ENCODE peak calls at places on chromosomes 12 and 14, in seven cellular contexts. G is endothelial cell of umbilical vein, B is HepG2, S is suprapubic skin, A is transverse colon, R is lower leg skin, T is breast epithelium. Z is an unnamed sample.

GRCh38 chr12:121610239-121611149 is 15.8 kb upstream of the ORAI1 start:
- DNase-seq in A (peak), T (no peak), R (no peak), B (no peak), S (no peak), G (no peak), Z (no peak)

GRCh38 chr12:115362319-115362976 is 678.5 kb upstream of the TBX3 start:
- DNase-seq in T (no peak), G (no peak), R (no peak), A (no peak), S (no peak), B (no peak), Z (no peak)

GRCh38 chr12:109858764-109859163 is 21.6 kb downstream of the GLTP start:
- DNase-seq in S (no peak), B (no peak), G (no peak), R (no peak), T (no peak), A (no peak), Z (no peak)

GRCh38 chr12:59596232-59597143 is 659 bp downstream of the SLC16A7 start:
- DNase-seq in B (peak), A (peak), S (peak), G (peak), T (peak), R (peak), Z (peak)

GRCh38 chr14:96103560-96104460 is 64.6 kb downstream of the C14orf132 start:
- DNase-seq in S (peak), G (no peak), B (no peak), R (peak), T (no peak), A (no peak), Z (no peak)

GRCh38 chr14:104504172-104504735 is 75.3 kb upstream of the C14orf180 start:
- DNase-seq in S (no peak), T (no peak), G (no peak), B (no peak), A (no peak), R (no peak), Z (no peak)

GRCh38 chr14:61394542-61394941 is 73.2 kb downstream of the PRKCH start:
- DNase-seq in B (no peak), T (no peak), A (no peak), S (no peak), R (no peak), G (no peak), Z (no peak)

GRCh38 chr12:51997156-51997555 is 9.6 kb upstream of the TAMALIN start:
- DNase-seq in T (no peak), S (no peak), A (no peak), G (no peak), R (no peak), B (no peak), Z (no peak)

GRCh38 chr14:58861546-58861945 is 223.8 kb downstream of the DACT1 start:
- DNase-seq in G (no peak), T (no peak), A (no peak), B (no peak), R (no peak), S (no peak), Z (no peak)

GRCh38 chr14:24051789-24052655 is at the start of gene CARMIL3:
- DNase-seq in T (no peak), B (peak), A (peak), S (peak), R (peak), G (peak), Z (peak)

GRCh38 chr12:19382111-19382526 is 57.2 kb upstream of the AEBP2 start:
- DNase-seq in R (peak), A (no peak), G (peak), S (peak), B (peak), T (no peak), Z (no peak)

GRCh38 chr12:41904041-41904440 is 240.6 kb downstream of the GXYLT1 start:
- DNase-seq in R (no peak), B (no peak), S (no peak), G (no peak), A (no peak), T (no peak), Z (no peak)

GRCh38 chr14:56374421-56374820 is 205.2 kb upstream of the TMEM260 start:
- DNase-seq in G (no peak), B (no peak), T (no peak), A (no peak), R (no peak), S (no peak), Z (no peak)

GRCh38 chr12:91885851-91886250 is 259.8 kb downstream of the BTG1 start:
- DNase-seq in A (no peak), T (no peak), S (no peak), R (no peak), G (peak), B (no peak), Z (no peak)

GRCh38 chr14:70665448-70666363 is 24.0 kb downstream of the TTC9 start:
- DNase-seq in G (no peak), S (peak), R (no peak), A (peak), T (peak), B (no peak), Z (no peak)

GRCh38 chr12:85041395-85041794 is 5.2 kb downstream of the LRRIQ1 start:
- DNase-seq in B (no peak), A (no peak), T (no peak), R (no peak), G (no peak), S (no peak), Z (no peak)

GRCh38 chr14:65501328-65501727 is 88.8 kb downstream of the FUT8 start:
- DNase-seq in B (no peak), S (no peak), R (no peak), T (no peak), G (no peak), A (no peak), Z (peak)

GRCh38 chr12:45183263-45183662 is 32.6 kb upstream of the ANO6 start:
- DNase-seq in S (no peak), T (no peak), B (peak), G (peak), A (no peak), R (no peak), Z (no peak)

GRCh38 chr14:21467620-21468019 is 9.1 kb downstream of the RAB2B start:
- DNase-seq in T (no peak), A (no peak), G (peak), R (no peak), S (no peak), B (no peak), Z (no peak)
- TF ChIP-seq POLR2A in T (no peak), A (no peak), G (no peak), R (no peak), S (no peak), B (no peak), Z (no peak)

GRCh38 chr14:93940437-93940836 is 13.3 kb downstream of the FAM181A start:
- DNase-seq in G (no peak), S (no peak), B (no peak), T (no peak), R (no peak), A (no peak), Z (no peak)

GRCh38 chr14:93938766-93939303 is 11.7 kb downstream of the FAM181A start:
- DNase-seq in S (no peak), T (no peak), G (no peak), A (no peak), B (no peak), R (no peak), Z (no peak)

GRCh38 chr14:93941293-93941910 is 14.3 kb downstream of the FAM181A start:
- DNase-seq in R (no peak), S (no peak), B (no peak), T (no peak), A (no peak), G (no peak), Z (no peak)

GRCh38 chr14:93937519-93937918 is 10.4 kb downstream of the FAM181A start:
- DNase-seq in T (no peak), B (no peak), A (no peak), S (no peak), G (no peak), R (no peak), Z (no peak)

GRCh38 chr14:93939304-93940229 is 12.4 kb downstream of the FAM181A start:
- DNase-seq in R (peak), A (peak), G (peak), B (no peak), S (peak), T (peak), Z (peak)
- TF ChIP-seq POLR2A in R (no peak), A (no peak), G (no peak), B (no peak), S (no peak), T (no peak), Z (no peak)

GRCh38 chr14:76958975-76959710 is 69.4 kb downstream of the IRF2BPL start:
- DNase-seq in R (no peak), A (no peak), B (peak), T (no peak), G (peak), S (no peak), Z (peak)
- TF ChIP-seq POLR2A in R (no peak), A (no peak), B (no peak), T (no peak), G (no peak), S (no peak), Z (no peak)

DNA sequence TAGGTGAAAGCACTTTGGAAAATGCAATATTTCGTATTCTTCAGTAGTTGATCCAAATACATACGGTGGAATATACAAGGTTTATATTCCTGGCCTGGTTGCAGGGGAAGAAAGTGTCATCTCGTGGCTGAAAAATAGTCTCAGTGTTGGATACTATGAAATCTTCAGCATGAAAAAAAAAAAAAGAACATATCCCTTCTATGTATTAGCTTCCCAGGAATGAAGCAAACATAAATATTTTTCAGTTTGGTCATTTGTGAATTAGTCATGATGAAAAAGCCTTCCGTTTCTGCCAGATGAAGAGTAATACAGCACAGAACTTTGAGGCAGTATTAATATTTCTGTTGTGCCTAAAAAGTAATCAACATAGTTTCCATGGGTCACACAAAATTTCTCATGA is 36.7 kb downstream of the FLRT2 start:
- DNase-seq in R (no peak), T (no peak), G (peak), B (no peak), S (no peak), A (no peak), Z (no peak)
- TF ChIP-seq POLR2A in R (no peak), T (no peak), G (no peak), B (no peak), S (no peak), A (no peak), Z (no peak)

DNA sequence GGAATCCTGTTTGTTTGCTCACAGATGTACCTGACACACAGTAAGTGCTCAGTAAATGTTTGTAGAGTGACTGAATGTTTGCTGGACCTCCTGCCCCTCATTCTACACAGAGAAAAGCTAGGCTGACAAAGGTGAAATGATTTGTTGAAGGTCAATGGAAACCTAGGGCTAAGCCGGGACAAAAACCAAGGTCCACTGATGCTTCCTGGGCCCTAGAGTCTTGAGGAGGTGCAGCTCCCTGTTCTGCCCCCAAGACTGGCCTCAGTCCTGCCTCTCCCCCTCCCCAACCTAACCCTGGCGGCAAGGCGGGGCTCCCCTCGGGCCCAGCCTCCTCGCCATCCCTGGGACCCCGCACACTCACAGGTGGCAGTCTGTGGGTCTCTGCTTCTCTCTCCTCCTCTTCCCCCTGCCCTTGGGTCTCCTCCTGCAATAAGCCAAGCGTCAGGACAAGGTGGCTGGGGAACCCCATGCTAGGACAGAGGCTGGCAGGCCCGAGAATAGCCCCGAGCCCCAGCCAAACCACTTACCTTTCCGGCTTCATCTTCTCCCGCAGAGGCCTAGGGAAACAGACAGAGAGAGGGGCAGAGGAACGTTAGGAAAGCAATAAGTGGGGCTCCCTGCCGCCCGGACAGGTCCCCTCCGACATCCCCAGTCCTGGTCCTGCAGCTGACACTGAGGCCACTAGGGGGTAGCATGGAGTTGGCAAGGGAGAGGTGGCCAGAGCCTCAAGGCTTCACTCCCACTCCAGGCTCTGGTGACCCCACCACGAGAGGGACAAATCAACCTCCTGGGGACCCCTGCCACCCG is 9.3 kb downstream of the PGF start:
- DNase-seq in S (no peak), A (peak), T (no peak), R (peak), B (peak), G (peak), Z (peak)
- TF ChIP-seq POLR2A in S (no peak), A (no peak), T (no peak), R (no peak), B (no peak), G (no peak), Z (no peak)

DNA sequence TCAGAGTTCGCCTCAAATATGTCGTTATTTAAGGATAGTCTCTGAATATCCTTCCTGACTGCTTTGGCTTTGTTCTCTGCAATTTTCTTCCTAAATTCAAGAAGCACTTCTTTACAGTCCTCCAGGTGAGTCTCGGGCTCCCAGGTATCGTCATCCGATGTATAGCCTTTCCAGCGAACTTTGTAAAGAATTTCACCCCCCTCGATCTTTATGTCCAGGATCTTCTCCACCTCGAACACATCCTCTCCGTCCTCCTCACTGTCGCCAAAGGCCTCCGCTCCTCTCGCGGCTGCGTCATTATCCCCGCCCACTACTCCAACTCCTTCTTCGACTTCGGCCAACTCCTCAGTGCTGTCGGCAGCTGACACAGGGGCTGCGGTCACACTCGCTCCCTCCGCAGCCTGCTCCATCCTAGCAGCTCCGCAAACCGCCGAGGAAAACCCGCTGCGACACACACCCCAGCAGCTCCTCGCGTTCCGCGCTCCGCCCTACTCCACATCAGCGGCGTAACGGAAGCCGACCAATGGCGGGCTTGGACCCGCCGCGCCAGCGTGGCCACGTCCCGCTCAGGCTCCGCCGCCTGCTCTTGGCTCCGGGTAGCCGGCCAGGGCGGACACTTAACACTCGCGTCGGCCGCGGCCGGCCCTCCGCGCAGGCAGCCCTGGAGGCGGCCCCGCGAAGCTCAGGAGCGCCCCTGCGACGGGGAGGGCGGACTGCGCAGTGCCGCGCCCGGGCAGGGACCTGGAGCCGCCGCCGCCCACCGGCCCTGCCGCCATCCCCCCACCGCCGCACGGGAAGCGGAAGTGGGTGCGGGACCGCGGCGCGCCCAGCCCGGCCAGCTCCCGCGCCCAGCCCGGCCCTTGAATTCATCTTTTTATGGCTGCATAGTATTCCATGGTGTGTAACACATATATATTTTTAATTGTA is 4.1 kb downstream of the CD163L1 start:
- DNase-seq in S (no peak), R (no peak), A (peak), B (no peak), T (no peak), G (peak), Z (peak)
- TF ChIP-seq POLR2A in S (no peak), R (no peak), A (peak), B (no peak), T (no peak), G (no peak), Z (no peak)

GRCh38 chr14:92652413-92653151 is 95.8 kb downstream of the LGMN start:
- DNase-seq in T (no peak), R (no peak), G (no peak), S (no peak), A (no peak), B (no peak), Z (no peak)
- TF ChIP-seq POLR2A in T (no peak), R (no peak), G (no peak), S (no peak), A (no peak), B (no peak), Z (no peak)

GRCh38 chr12:125065021-125065752 is at the start of gene AACS:
- DNase-seq in B (peak), T (peak), A (peak), G (peak), S (peak), R (peak), Z (peak)
- TF ChIP-seq POLR2A in B (peak), T (no peak), A (peak), G (peak), S (peak), R (no peak), Z (peak)